ENCODE peak calls at places on chromosomes 6 and 20, in eight cellular contexts. One of them, this sample, is unnamed.

GRCh38 chr6:45502446-45502845 is 124.7 kb upstream of the SUPT3H start:
- DNase-seq in breast epithelium: no peak
- DNase-seq in PC-9: no peak
- DNase-seq in substantia nigra: no peak
- DNase-seq in GM23338: no peak
- DNase-seq in tibial nerve: no peak
- DNase-seq in effector memory CD4-positive, alpha-beta T cell: no peak
- DNase-seq in Karpas-422: no peak
- DNase-seq in this sample: no peak

GRCh38 chr6:152566040-152566875 is 70.9 kb downstream of the SYNE1 start:
- DNase-seq in breast epithelium: no peak
- DNase-seq in PC-9: no peak
- DNase-seq in substantia nigra: no peak
- DNase-seq in GM23338: no peak
- DNase-seq in tibial nerve: no peak
- DNase-seq in effector memory CD4-positive, alpha-beta T cell: no peak
- DNase-seq in Karpas-422: no peak
- DNase-seq in this sample: no peak

GRCh38 chr20:44714701-44715494 is at the start of gene CCN5:
- DNase-seq in breast epithelium: peak
- DNase-seq in PC-9: peak
- DNase-seq in substantia nigra: peak
- DNase-seq in GM23338: no peak
- DNase-seq in tibial nerve: peak
- DNase-seq in effector memory CD4-positive, alpha-beta T cell: no peak
- DNase-seq in Karpas-422: no peak
- DNase-seq in this sample: peak

GRCh38 chr6:6631526-6632276 is 43.2 kb downstream of the LY86 start:
- DNase-seq in breast epithelium: no peak
- DNase-seq in PC-9: no peak
- DNase-seq in substantia nigra: no peak
- DNase-seq in GM23338: no peak
- DNase-seq in tibial nerve: no peak
- DNase-seq in effector memory CD4-positive, alpha-beta T cell: no peak
- DNase-seq in Karpas-422: no peak
- DNase-seq in this sample: no peak

GRCh38 chr6:40997256-40997957 is 41.6 kb downstream of the UNC5CL start:
- DNase-seq in breast epithelium: no peak
- DNase-seq in PC-9: peak
- DNase-seq in substantia nigra: no peak
- DNase-seq in GM23338: peak
- DNase-seq in tibial nerve: no peak
- DNase-seq in effector memory CD4-positive, alpha-beta T cell: no peak
- DNase-seq in Karpas-422: no peak
- DNase-seq in this sample: no peak

GRCh38 chr6:113495521-113495920 is 361.6 kb upstream of the MARCKS start:
- DNase-seq in breast epithelium: no peak
- DNase-seq in PC-9: peak
- DNase-seq in substantia nigra: no peak
- DNase-seq in GM23338: no peak
- DNase-seq in tibial nerve: no peak
- DNase-seq in effector memory CD4-positive, alpha-beta T cell: no peak
- DNase-seq in Karpas-422: no peak
- DNase-seq in this sample: no peak

GRCh38 chr20:19918965-19919329 is 98.2 kb upstream of the NAA20 start:
- DNase-seq in breast epithelium: no peak
- DNase-seq in PC-9: no peak
- DNase-seq in substantia nigra: no peak
- DNase-seq in GM23338: no peak
- DNase-seq in tibial nerve: no peak
- DNase-seq in effector memory CD4-positive, alpha-beta T cell: no peak
- DNase-seq in Karpas-422: no peak
- DNase-seq in this sample: no peak

GRCh38 chr6:3455490-3456394 is 1.1 kb downstream of the SLC22A23 start:
- DNase-seq in breast epithelium: peak
- DNase-seq in PC-9: no peak
- DNase-seq in substantia nigra: peak
- DNase-seq in GM23338: peak
- DNase-seq in tibial nerve: no peak
- DNase-seq in effector memory CD4-positive, alpha-beta T cell: no peak
- DNase-seq in Karpas-422: no peak
- DNase-seq in this sample: no peak

GRCh38 chr20:33852971-33853813 is 42.0 kb downstream of the CHMP4B start:
- DNase-seq in breast epithelium: no peak
- DNase-seq in PC-9: no peak
- DNase-seq in substantia nigra: no peak
- DNase-seq in GM23338: no peak
- DNase-seq in tibial nerve: no peak
- DNase-seq in effector memory CD4-positive, alpha-beta T cell: no peak
- DNase-seq in Karpas-422: no peak
- DNase-seq in this sample: no peak

GRCh38 chr6:17418281-17419188 is 25.1 kb downstream of the CAP2 start:
- DNase-seq in breast epithelium: no peak
- DNase-seq in PC-9: peak
- DNase-seq in substantia nigra: no peak
- DNase-seq in GM23338: no peak
- DNase-seq in tibial nerve: peak
- DNase-seq in effector memory CD4-positive, alpha-beta T cell: no peak
- DNase-seq in Karpas-422: no peak
- DNase-seq in this sample: no peak

GRCh38 chr6:113672691-113673149 is 184.4 kb upstream of the MARCKS start:
- DNase-seq in breast epithelium: no peak
- DNase-seq in PC-9: no peak
- DNase-seq in substantia nigra: peak
- DNase-seq in GM23338: no peak
- DNase-seq in tibial nerve: peak
- DNase-seq in effector memory CD4-positive, alpha-beta T cell: no peak
- DNase-seq in Karpas-422: no peak
- DNase-seq in this sample: no peak

GRCh38 chr20:9161308-9161707 is 92.4 kb downstream of the PLCB4 start:
- DNase-seq in breast epithelium: no peak
- DNase-seq in PC-9: no peak
- DNase-seq in substantia nigra: no peak
- DNase-seq in GM23338: no peak
- DNase-seq in tibial nerve: no peak
- DNase-seq in effector memory CD4-positive, alpha-beta T cell: no peak
- DNase-seq in Karpas-422: no peak
- DNase-seq in this sample: no peak

GRCh38 chr6:3887150-3887700 is 38.1 kb downstream of the FAM50B start:
- DNase-seq in breast epithelium: no peak
- DNase-seq in PC-9: peak
- DNase-seq in substantia nigra: no peak
- DNase-seq in GM23338: peak
- DNase-seq in tibial nerve: peak
- DNase-seq in effector memory CD4-positive, alpha-beta T cell: no peak
- DNase-seq in Karpas-422: peak
- DNase-seq in this sample: no peak

GRCh38 chr20:2093200-2093781 is 8.3 kb upstream of the STK35 start:
- DNase-seq in breast epithelium: no peak
- DNase-seq in PC-9: no peak
- DNase-seq in substantia nigra: no peak
- DNase-seq in GM23338: peak
- DNase-seq in tibial nerve: no peak
- DNase-seq in effector memory CD4-positive, alpha-beta T cell: no peak
- DNase-seq in Karpas-422: peak
- DNase-seq in this sample: peak

GRCh38 chr20:25199473-25200265 is 4.2 kb downstream of the ENTPD6 start:
- DNase-seq in breast epithelium: no peak
- DNase-seq in PC-9: no peak
- DNase-seq in substantia nigra: no peak
- DNase-seq in GM23338: no peak
- DNase-seq in tibial nerve: no peak
- DNase-seq in effector memory CD4-positive, alpha-beta T cell: no peak
- DNase-seq in Karpas-422: no peak
- DNase-seq in this sample: no peak

GRCh38 chr6:169577974-169578373 is 123.9 kb downstream of the WDR27 start:
- DNase-seq in breast epithelium: no peak
- DNase-seq in PC-9: no peak
- DNase-seq in substantia nigra: no peak
- DNase-seq in GM23338: peak
- DNase-seq in tibial nerve: no peak
- DNase-seq in effector memory CD4-positive, alpha-beta T cell: no peak
- DNase-seq in Karpas-422: no peak
- DNase-seq in this sample: no peak

GRCh38 chr6:142802124-142802523 is 142.9 kb downstream of the HIVEP2 start:
- DNase-seq in breast epithelium: no peak
- DNase-seq in PC-9: peak
- DNase-seq in substantia nigra: no peak
- DNase-seq in GM23338: peak
- DNase-seq in tibial nerve: no peak
- DNase-seq in effector memory CD4-positive, alpha-beta T cell: no peak
- DNase-seq in Karpas-422: no peak
- DNase-seq in this sample: no peak

GRCh38 chr6:143678980-143679379 is 1.2 kb downstream of the PHACTR2 start:
- DNase-seq in breast epithelium: no peak
- DNase-seq in PC-9: no peak
- DNase-seq in substantia nigra: no peak
- DNase-seq in GM23338: no peak
- DNase-seq in tibial nerve: no peak
- DNase-seq in effector memory CD4-positive, alpha-beta T cell: no peak
- DNase-seq in Karpas-422: no peak
- DNase-seq in this sample: no peak

GRCh38 chr6:109340811-109341210 is 41.5 kb downstream of the CD164 start:
- DNase-seq in breast epithelium: no peak
- DNase-seq in PC-9: no peak
- DNase-seq in substantia nigra: no peak
- DNase-seq in GM23338: no peak
- DNase-seq in tibial nerve: no peak
- DNase-seq in effector memory CD4-positive, alpha-beta T cell: no peak
- DNase-seq in Karpas-422: no peak
- DNase-seq in this sample: no peak

DNA sequence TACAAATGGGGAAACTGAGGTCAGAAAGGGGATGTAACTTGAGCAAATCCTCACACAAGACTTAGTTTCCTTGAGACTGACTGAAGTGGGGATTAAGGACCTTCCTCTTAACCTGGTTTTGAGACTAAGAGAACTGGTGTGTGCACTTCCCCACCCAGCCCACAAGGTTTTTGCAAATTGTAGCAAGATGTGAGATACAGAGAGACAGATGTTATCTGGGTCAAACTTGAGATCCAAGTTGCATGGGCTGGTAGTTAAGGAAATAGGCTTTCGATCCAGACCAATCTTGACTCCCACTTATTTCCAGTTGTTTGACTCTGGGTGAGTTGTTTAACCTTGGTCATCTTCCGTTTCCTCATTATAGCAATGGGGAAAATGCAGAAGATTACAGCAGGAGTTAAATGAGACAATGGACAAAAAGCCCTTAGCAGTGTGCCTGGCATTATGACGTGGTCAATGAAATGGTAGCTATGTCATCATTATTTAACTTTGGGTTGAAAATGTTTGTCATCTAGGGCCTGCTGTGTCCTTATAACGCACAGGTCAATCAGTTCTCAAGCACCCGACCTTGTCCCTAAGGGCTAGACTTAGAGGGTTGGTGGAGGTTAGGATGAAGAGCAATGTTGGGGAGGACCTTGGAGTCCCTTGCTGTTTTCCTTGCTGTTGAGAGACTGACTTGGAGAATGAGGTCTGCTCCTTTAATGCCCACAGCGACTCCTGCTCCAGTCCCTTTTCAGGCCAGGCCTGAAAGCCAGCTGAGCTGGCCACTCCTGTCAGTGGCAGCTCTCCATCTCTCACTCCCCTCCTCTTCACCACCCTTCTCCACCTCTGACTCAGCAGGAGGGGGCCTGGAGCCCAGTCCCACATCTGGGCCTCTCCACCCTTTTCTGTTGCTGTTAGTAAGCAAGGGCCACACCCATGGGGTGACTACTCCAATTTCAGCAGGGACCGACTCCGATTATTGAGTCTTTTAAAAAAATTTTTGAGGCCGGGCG is 1.9 kb downstream of the SNX21 start:
- DNase-seq in breast epithelium: no peak
- DNase-seq in PC-9: no peak
- DNase-seq in substantia nigra: peak
- DNase-seq in GM23338: no peak
- DNase-seq in tibial nerve: peak
- DNase-seq in effector memory CD4-positive, alpha-beta T cell: no peak
- DNase-seq in Karpas-422: peak
- DNase-seq in this sample: no peak
- H3K27ac ChIP-seq in breast epithelium: peak
- H3K27ac ChIP-seq in PC-9: no peak
- H3K27ac ChIP-seq in substantia nigra: no peak
- H3K27ac ChIP-seq in GM23338: no peak
- H3K27ac ChIP-seq in tibial nerve: peak
- H3K27ac ChIP-seq in effector memory CD4-positive, alpha-beta T cell: no peak
- H3K27ac ChIP-seq in Karpas-422: no peak
- H3K27ac ChIP-seq in this sample: peak

GRCh38 chr6:148945311-148946021 is 198.6 kb downstream of the UST start:
- DNase-seq in breast epithelium: no peak
- DNase-seq in PC-9: no peak
- DNase-seq in substantia nigra: no peak
- DNase-seq in GM23338: no peak
- DNase-seq in tibial nerve: no peak
- DNase-seq in effector memory CD4-positive, alpha-beta T cell: no peak
- DNase-seq in Karpas-422: no peak
- DNase-seq in this sample: no peak
- H3K27ac ChIP-seq in breast epithelium: no peak
- H3K27ac ChIP-seq in PC-9: no peak
- H3K27ac ChIP-seq in substantia nigra: no peak
- H3K27ac ChIP-seq in GM23338: no peak
- H3K27ac ChIP-seq in tibial nerve: no peak
- H3K27ac ChIP-seq in effector memory CD4-positive, alpha-beta T cell: no peak
- H3K27ac ChIP-seq in Karpas-422: no peak
- H3K27ac ChIP-seq in this sample: no peak

GRCh38 chr6:132334517-132334876 is 66.8 kb downstream of the MOXD1 start:
- DNase-seq in breast epithelium: no peak
- DNase-seq in PC-9: no peak
- DNase-seq in substantia nigra: no peak
- DNase-seq in GM23338: no peak
- DNase-seq in tibial nerve: no peak
- DNase-seq in effector memory CD4-positive, alpha-beta T cell: no peak
- DNase-seq in Karpas-422: no peak
- DNase-seq in this sample: no peak
- H3K27ac ChIP-seq in breast epithelium: no peak
- H3K27ac ChIP-seq in PC-9: no peak
- H3K27ac ChIP-seq in substantia nigra: no peak
- H3K27ac ChIP-seq in GM23338: no peak
- H3K27ac ChIP-seq in tibial nerve: no peak
- H3K27ac ChIP-seq in effector memory CD4-positive, alpha-beta T cell: no peak
- H3K27ac ChIP-seq in Karpas-422: no peak
- H3K27ac ChIP-seq in this sample: no peak

DNA sequence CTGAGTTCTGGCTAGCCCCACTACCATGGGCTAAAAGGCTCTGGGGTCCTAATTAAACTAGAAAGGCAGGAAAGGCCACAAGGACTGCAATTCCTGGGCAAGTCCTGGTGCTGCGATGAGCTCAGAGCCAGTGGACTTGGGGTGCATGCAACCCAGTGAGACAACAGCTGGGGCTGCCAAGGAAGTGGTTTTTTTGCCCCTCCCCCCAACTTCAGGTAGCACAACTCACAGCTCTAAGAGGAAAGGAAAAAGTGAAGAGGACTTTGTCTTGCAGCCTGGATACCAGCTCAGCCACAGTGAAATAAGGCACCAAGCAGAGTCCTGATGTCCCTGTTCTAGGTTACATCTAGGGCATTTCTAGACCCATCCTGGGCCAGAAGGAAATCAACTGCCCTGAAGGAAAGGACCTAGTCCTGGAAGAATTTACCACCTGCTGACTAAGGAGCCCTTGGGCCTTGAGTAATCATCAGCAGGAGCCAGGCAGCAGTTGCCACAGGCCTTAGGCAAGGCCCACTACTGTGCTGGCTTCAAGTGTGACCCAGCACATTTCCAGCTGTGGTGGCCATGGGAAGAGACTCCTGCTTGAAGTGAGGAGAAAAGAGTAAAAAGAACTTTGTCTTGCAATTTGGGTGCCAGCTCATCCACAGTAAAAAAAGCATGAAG is 358.4 kb downstream of the BTBD3 start:
- DNase-seq in breast epithelium: no peak
- DNase-seq in PC-9: peak
- DNase-seq in substantia nigra: no peak
- DNase-seq in GM23338: no peak
- DNase-seq in tibial nerve: no peak
- DNase-seq in effector memory CD4-positive, alpha-beta T cell: no peak
- DNase-seq in Karpas-422: no peak
- DNase-seq in this sample: no peak
- H3K27ac ChIP-seq in breast epithelium: no peak
- H3K27ac ChIP-seq in PC-9: no peak
- H3K27ac ChIP-seq in substantia nigra: no peak
- H3K27ac ChIP-seq in GM23338: no peak
- H3K27ac ChIP-seq in tibial nerve: no peak
- H3K27ac ChIP-seq in effector memory CD4-positive, alpha-beta T cell: no peak
- H3K27ac ChIP-seq in Karpas-422: no peak
- H3K27ac ChIP-seq in this sample: no peak

This sample was measured in caudate nucleus.